ENCODE peak calls at places on chromosomes 13 and 19, in seven cellular contexts. N is HEK293T, H is psoas muscle, O is hypothalamus, V is dorsolateral prefrontal cortex, L is NCI-H2081 treated with DMSO at 0.1 percent for 48 hours, F is fibroblast of mammary gland. U is an unnamed sample.
A peak's percentile ranks its signal among the peaks of the same experiment; 100 is the strongest.

GRCh38 chr13:66665991-66666390 is 564.1 kb downstream of the PCDH9 start:
- DNase-seq in N (peak; percentile 55), H (peak; percentile 27), O (peak; percentile 34), V (peak; percentile 68), L (no peak), F (peak; percentile 77), U (no peak)

GRCh38 chr19:54448037-54448773 is 794 bp upstream of the LENG8 start:
- DNase-seq in N (peak; percentile 43), H (peak; percentile 57), O (peak; percentile 25), V (peak; percentile 50), L (no peak), F (peak; percentile 62), U (no peak)

GRCh38 chr19:6076675-6077463 is 33.4 kb downstream of the RFX2 start:
- DNase-seq in N (no peak), H (peak; percentile 41), O (no peak), V (no peak), L (no peak), F (peak; percentile 93), U (no peak)

GRCh38 chr19:33407716-33408115 is 34.2 kb downstream of the CEBPG start:
- DNase-seq in N (no peak), H (no peak), O (no peak), V (no peak), L (no peak), F (no peak), U (no peak)

GRCh38 chr13:30364133-30364532 is 56.8 kb upstream of the KATNAL1 start:
- DNase-seq in N (no peak), H (no peak), O (no peak), V (no peak), L (no peak), F (no peak), U (no peak)

GRCh38 chr19:7850429-7850819 is 20.4 kb downstream of the EVI5L start:
- DNase-seq in N (no peak), H (no peak), O (no peak), V (no peak), L (no peak), F (no peak), U (no peak)

GRCh38 chr19:5803752-5804515 is 933 bp upstream of the NRTN start:
- DNase-seq in N (peak; percentile 96), H (peak; percentile 82), O (peak; percentile 39), V (no peak), L (peak; percentile 30), F (peak; percentile 78), U (peak; percentile 98)

GRCh38 chr19:46221981-46222610 is 7.4 kb upstream of the IGFL1 start:
- DNase-seq in N (peak; percentile 21), H (peak; percentile 67), O (no peak), V (no peak), L (no peak), F (peak; percentile 68), U (no peak)

GRCh38 chr13:28750187-28751045 is 31.6 kb upstream of the SLC46A3 start:
- DNase-seq in N (no peak), H (no peak), O (no peak), V (no peak), L (no peak), F (no peak), U (no peak)

GRCh38 chr13:19845758-19846157 is 17.7 kb downstream of the ZMYM5 start:
- DNase-seq in N (peak; percentile 7), H (no peak), O (no peak), V (peak; percentile 5), L (no peak), F (peak; percentile 99), U (no peak)

GRCh38 chr13:90171649-90172048 is 1175.8 kb upstream of the MIR17HG start:
- DNase-seq in N (no peak), H (no peak), O (no peak), V (no peak), L (no peak), F (peak; percentile 0), U (no peak)

GRCh38 chr19:33429891-33430673 is 56.6 kb downstream of the CEBPG start:
- DNase-seq in N (no peak), H (no peak), O (no peak), V (no peak), L (no peak), F (no peak), U (no peak)

GRCh38 chr13:21164631-21165030 is 11.7 kb downstream of the SKA3 start:
- DNase-seq in N (no peak), H (no peak), O (no peak), V (no peak), L (no peak), F (peak; percentile 55), U (no peak)

GRCh38 chr19:3451451-3451866 is 28.9 kb downstream of the SMIM24 start:
- DNase-seq in N (no peak), H (no peak), O (no peak), V (no peak), L (no peak), F (no peak), U (no peak)

GRCh38 chr13:50419896-50420295 is 404.7 kb downstream of the KCNRG start:
- DNase-seq in N (no peak), H (no peak), O (no peak), V (no peak), L (no peak), F (no peak), U (no peak)

GRCh38 chr13:53250272-53250875 is 221.8 kb downstream of the OLFM4 start:
- DNase-seq in N (peak; percentile 48), H (no peak), O (no peak), V (no peak), L (peak; percentile 41), F (peak; percentile 76), U (no peak)

GRCh38 chr19:3481241-3482090 is 1.1 kb upstream of the SMIM24 start:
- DNase-seq in N (no peak), H (no peak), O (no peak), V (no peak), L (no peak), F (no peak), U (no peak)

GRCh38 chr19:24054044-24054935 is 32.7 kb upstream of the ZNF254 start:
- DNase-seq in N (no peak), H (no peak), O (no peak), V (no peak), L (no peak), F (peak; percentile 96), U (no peak)

GRCh38 chr19:3851254-3852176 is 17.3 kb downstream of the ZFR2 start:
- DNase-seq in N (no peak), H (no peak), O (no peak), V (no peak), L (no peak), F (peak; percentile 27), U (no peak)

GRCh38 chr19:11843741-11844140 is 4.8 kb upstream of the ZNF439 start:
- DNase-seq in N (no peak), H (no peak), O (no peak), V (no peak), L (no peak), F (no peak), U (no peak)

GRCh38 chr19:33248954-33249613 is 23.4 kb upstream of the SLC7A10 start:
- DNase-seq in N (no peak), H (no peak), O (no peak), V (no peak), L (no peak), F (no peak), U (no peak)

GRCh38 chr13:63408227-63409202 is 1992.9 kb upstream of the PCDH20 start:
- DNase-seq in N (no peak), H (no peak), O (no peak), V (no peak), L (no peak), F (peak; percentile 31), U (no peak)

GRCh38 chr19:17129377-17129776 is 53.8 kb downstream of the MYO9B start:
- DNase-seq in N (no peak), H (no peak), O (no peak), V (no peak), L (no peak), F (no peak), U (no peak)

GRCh38 chr13:80903911-80904310 is 563.0 kb upstream of the SPRY2 start:
- DNase-seq in N (no peak), H (no peak), O (no peak), V (no peak), L (no peak), F (peak; percentile 12), U (no peak)

GRCh38 chr13:101144808-101145419 is 271.4 kb downstream of the NALCN start:
- DNase-seq in N (no peak), H (no peak), O (no peak), V (no peak), L (no peak), F (peak; percentile 72), U (no peak)

GRCh38 chr13:40063743-40064142 is 408.3 kb downstream of the COG6 start:
- DNase-seq in N (no peak), H (no peak), O (no peak), V (no peak), L (no peak), F (peak; percentile 34), U (no peak)

GRCh38 chr13:75544681-75545333 is 4.8 kb upstream of the UCHL3 start:
- DNase-seq in N (no peak), H (no peak), O (no peak), V (no peak), L (no peak), F (peak; percentile 96), U (no peak)

GRCh38 chr19:16369306-16369663 is 44.7 kb downstream of the KLF2 start:
- DNase-seq in N (no peak), H (no peak), O (no peak), V (no peak), L (no peak), F (no peak), U (no peak)

GRCh38 chr19:41861846-41862245 is 1.8 kb downstream of the RPS19 start:
- DNase-seq in N (no peak), H (no peak), O (no peak), V (no peak), L (no peak), F (no peak), U (no peak)

GRCh38 chr19:2455481-2456300 is 1.1 kb downstream of the LMNB2 start:
- DNase-seq in N (peak; percentile 48), H (peak; percentile 40), O (no peak), V (no peak), L (no peak), F (no peak), U (peak; percentile 74)

GRCh38 chr13:30763786-30764440 is 28.6 kb downstream of the ALOX5AP start:
- DNase-seq in N (no peak), H (no peak), O (no peak), V (no peak), L (no peak), F (peak; percentile 34), U (no peak)

U was measured in GM12891.